ENCODE peak calls at places on chromosomes 2 and 18, in eight cellular contexts. One of them, this sample, is unnamed.

GRCh38 chr2:12714391-12715221 is 2.1 kb upstream of the TRIB2 start:
- DNase-seq in left lung: no peak
- DNase-seq in PC-9: peak
- DNase-seq in stomach: no peak
- DNase-seq in HCT116: no peak
- DNase-seq in astrocyte: peak
- DNase-seq in substantia nigra: no peak
- DNase-seq in OCI-LY7: no peak
- DNase-seq in this sample: no peak

GRCh38 chr2:73823916-73824523 is 4.7 kb upstream of the STAMBP start:
- DNase-seq in OCI-LY7: peak
- DNase-seq in substantia nigra: no peak
- DNase-seq in stomach: no peak
- DNase-seq in HCT116: peak
- DNase-seq in left lung: no peak
- DNase-seq in PC-9: no peak
- DNase-seq in astrocyte: peak
- DNase-seq in this sample: no peak

GRCh38 chr2:48694143-48694542 is 61.4 kb downstream of the LHCGR start:
- DNase-seq in left lung: no peak
- DNase-seq in HCT116: no peak
- DNase-seq in substantia nigra: no peak
- DNase-seq in stomach: no peak
- DNase-seq in PC-9: no peak
- DNase-seq in OCI-LY7: no peak
- DNase-seq in astrocyte: peak
- DNase-seq in this sample: no peak

GRCh38 chr2:147149589-147150245 is 695.1 kb upstream of the ACVR2A start:
- DNase-seq in substantia nigra: no peak
- DNase-seq in HCT116: no peak
- DNase-seq in OCI-LY7: no peak
- DNase-seq in stomach: no peak
- DNase-seq in left lung: no peak
- DNase-seq in PC-9: peak
- DNase-seq in astrocyte: peak
- DNase-seq in this sample: no peak

GRCh38 chr2:200288670-200289429 is 17.6 kb upstream of the SPATS2L start:
- DNase-seq in HCT116: no peak
- DNase-seq in OCI-LY7: no peak
- DNase-seq in stomach: no peak
- DNase-seq in PC-9: no peak
- DNase-seq in left lung: no peak
- DNase-seq in astrocyte: no peak
- DNase-seq in substantia nigra: no peak
- DNase-seq in this sample: no peak

GRCh38 chr2:236359426-236359825 is 95.2 kb upstream of the ASB18 start:
- DNase-seq in stomach: no peak
- DNase-seq in HCT116: no peak
- DNase-seq in left lung: no peak
- DNase-seq in substantia nigra: no peak
- DNase-seq in PC-9: no peak
- DNase-seq in astrocyte: no peak
- DNase-seq in OCI-LY7: no peak
- DNase-seq in this sample: no peak

GRCh38 chr2:52810460-52810859 is 957.1 kb upstream of the CHAC2 start:
- DNase-seq in PC-9: peak
- DNase-seq in left lung: no peak
- DNase-seq in astrocyte: peak
- DNase-seq in substantia nigra: no peak
- DNase-seq in OCI-LY7: no peak
- DNase-seq in stomach: no peak
- DNase-seq in HCT116: peak
- DNase-seq in this sample: no peak

GRCh38 chr2:128273469-128274081 is 45.1 kb downstream of the HS6ST1 start:
- DNase-seq in astrocyte: no peak
- DNase-seq in OCI-LY7: no peak
- DNase-seq in PC-9: no peak
- DNase-seq in substantia nigra: no peak
- DNase-seq in HCT116: no peak
- DNase-seq in left lung: no peak
- DNase-seq in stomach: no peak
- DNase-seq in this sample: no peak

GRCh38 chr2:226669249-226669648 is 130.4 kb downstream of the IRS1 start:
- DNase-seq in stomach: no peak
- DNase-seq in substantia nigra: no peak
- DNase-seq in HCT116: no peak
- DNase-seq in left lung: no peak
- DNase-seq in OCI-LY7: no peak
- DNase-seq in astrocyte: peak
- DNase-seq in PC-9: no peak
- DNase-seq in this sample: no peak

GRCh38 chr2:185978634-185979405 is 240.2 kb downstream of the FSIP2 start:
- DNase-seq in astrocyte: peak
- DNase-seq in HCT116: peak
- DNase-seq in substantia nigra: no peak
- DNase-seq in OCI-LY7: no peak
- DNase-seq in stomach: no peak
- DNase-seq in PC-9: no peak
- DNase-seq in left lung: no peak
- DNase-seq in this sample: no peak

GRCh38 chr18:11857177-11857887 is 6.1 kb downstream of the CHMP1B start:
- DNase-seq in OCI-LY7: no peak
- DNase-seq in left lung: peak
- DNase-seq in stomach: peak
- DNase-seq in substantia nigra: no peak
- DNase-seq in HCT116: peak
- DNase-seq in astrocyte: peak
- DNase-seq in PC-9: peak
- DNase-seq in this sample: no peak

GRCh38 chr2:201414099-201415023 is 36.9 kb downstream of the TRAK2 start:
- DNase-seq in HCT116: no peak
- DNase-seq in stomach: no peak
- DNase-seq in PC-9: no peak
- DNase-seq in substantia nigra: no peak
- DNase-seq in left lung: no peak
- DNase-seq in OCI-LY7: peak
- DNase-seq in astrocyte: peak
- DNase-seq in this sample: no peak

GRCh38 chr2:110106642-110107041 is 9.0 kb downstream of the MALL start:
- DNase-seq in stomach: peak
- DNase-seq in substantia nigra: no peak
- DNase-seq in OCI-LY7: no peak
- DNase-seq in PC-9: no peak
- DNase-seq in HCT116: peak
- DNase-seq in astrocyte: peak
- DNase-seq in left lung: no peak
- DNase-seq in this sample: no peak

GRCh38 chr2:30665761-30666306 is 141.4 kb downstream of the CAPN13 start:
- DNase-seq in HCT116: no peak
- DNase-seq in astrocyte: no peak
- DNase-seq in OCI-LY7: no peak
- DNase-seq in PC-9: no peak
- DNase-seq in left lung: no peak
- DNase-seq in stomach: no peak
- DNase-seq in substantia nigra: no peak
- DNase-seq in this sample: no peak

GRCh38 chr2:30664761-30665358 is 142.4 kb downstream of the CAPN13 start:
- DNase-seq in stomach: no peak
- DNase-seq in astrocyte: peak
- DNase-seq in OCI-LY7: no peak
- DNase-seq in PC-9: peak
- DNase-seq in substantia nigra: no peak
- DNase-seq in left lung: no peak
- DNase-seq in HCT116: peak
- DNase-seq in this sample: no peak

GRCh38 chr2:30663806-30664205 is 143.4 kb downstream of the CAPN13 start:
- DNase-seq in stomach: no peak
- DNase-seq in substantia nigra: no peak
- DNase-seq in HCT116: no peak
- DNase-seq in astrocyte: no peak
- DNase-seq in left lung: no peak
- DNase-seq in PC-9: no peak
- DNase-seq in OCI-LY7: no peak
- DNase-seq in this sample: no peak

GRCh38 chr2:30663321-30663720 is 143.9 kb downstream of the CAPN13 start:
- DNase-seq in left lung: no peak
- DNase-seq in stomach: no peak
- DNase-seq in PC-9: no peak
- DNase-seq in HCT116: no peak
- DNase-seq in astrocyte: no peak
- DNase-seq in OCI-LY7: no peak
- DNase-seq in substantia nigra: no peak
- DNase-seq in this sample: no peak

DNA sequence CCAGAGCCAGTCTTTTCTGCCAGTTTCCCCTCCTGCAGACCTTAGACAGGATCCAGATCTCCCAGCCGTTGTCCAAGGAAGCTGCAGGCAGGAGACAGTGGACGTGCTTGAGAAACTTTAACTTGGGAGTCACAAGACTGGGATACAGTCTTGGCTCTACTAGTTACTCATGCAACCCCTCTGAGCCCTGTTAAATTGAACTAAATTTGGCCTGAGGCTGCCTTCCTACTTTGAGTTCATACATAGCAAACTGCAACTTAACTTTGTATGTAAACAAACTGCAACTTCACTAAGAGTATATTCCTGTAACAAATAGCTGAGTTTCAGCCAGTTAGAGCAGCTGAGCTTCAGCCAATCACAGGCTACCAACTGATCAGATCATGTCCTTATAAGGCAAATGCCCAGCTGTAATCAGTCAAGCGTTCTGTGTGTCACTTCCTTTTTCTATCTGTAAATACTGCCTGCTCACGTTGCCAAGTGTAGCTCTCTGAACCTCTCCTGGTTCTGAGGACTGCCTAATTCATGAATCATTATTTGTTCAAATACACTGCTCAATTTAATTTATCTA is 140.9 kb downstream of the CAPN13 start:
- DNase-seq in stomach: no peak
- DNase-seq in left lung: no peak
- DNase-seq in HCT116: no peak
- DNase-seq in astrocyte: peak
- DNase-seq in PC-9: no peak
- DNase-seq in OCI-LY7: peak
- DNase-seq in substantia nigra: no peak
- DNase-seq in this sample: no peak
- H3K27ac ChIP-seq in stomach: no peak
- H3K27ac ChIP-seq in left lung: peak
- H3K27ac ChIP-seq in HCT116: no peak
- H3K27ac ChIP-seq in astrocyte: peak
- H3K27ac ChIP-seq in PC-9: peak
- H3K27ac ChIP-seq in OCI-LY7: peak
- H3K27ac ChIP-seq in substantia nigra: no peak
- H3K27ac ChIP-seq in this sample: no peak

GRCh38 chr2:203551653-203552250 is 16.7 kb upstream of the RAPH1 start:
- DNase-seq in PC-9: no peak
- DNase-seq in substantia nigra: no peak
- DNase-seq in stomach: no peak
- DNase-seq in left lung: peak
- DNase-seq in OCI-LY7: no peak
- DNase-seq in HCT116: no peak
- DNase-seq in astrocyte: peak
- DNase-seq in this sample: no peak
- H3K27ac ChIP-seq in PC-9: no peak
- H3K27ac ChIP-seq in substantia nigra: no peak
- H3K27ac ChIP-seq in stomach: no peak
- H3K27ac ChIP-seq in left lung: no peak
- H3K27ac ChIP-seq in OCI-LY7: no peak
- H3K27ac ChIP-seq in HCT116: no peak
- H3K27ac ChIP-seq in astrocyte: no peak
- H3K27ac ChIP-seq in this sample: no peak

GRCh38 chr2:32976409-32977063 is 29.8 kb downstream of the LTBP1 start:
- DNase-seq in OCI-LY7: no peak
- DNase-seq in PC-9: no peak
- DNase-seq in left lung: no peak
- DNase-seq in substantia nigra: no peak
- DNase-seq in stomach: peak
- DNase-seq in HCT116: no peak
- DNase-seq in astrocyte: no peak
- DNase-seq in this sample: no peak

GRCh38 chr2:32981612-32982011 is 34.9 kb downstream of the LTBP1 start:
- DNase-seq in OCI-LY7: no peak
- DNase-seq in substantia nigra: no peak
- DNase-seq in left lung: no peak
- DNase-seq in HCT116: no peak
- DNase-seq in stomach: no peak
- DNase-seq in PC-9: no peak
- DNase-seq in astrocyte: no peak
- DNase-seq in this sample: no peak

DNA sequence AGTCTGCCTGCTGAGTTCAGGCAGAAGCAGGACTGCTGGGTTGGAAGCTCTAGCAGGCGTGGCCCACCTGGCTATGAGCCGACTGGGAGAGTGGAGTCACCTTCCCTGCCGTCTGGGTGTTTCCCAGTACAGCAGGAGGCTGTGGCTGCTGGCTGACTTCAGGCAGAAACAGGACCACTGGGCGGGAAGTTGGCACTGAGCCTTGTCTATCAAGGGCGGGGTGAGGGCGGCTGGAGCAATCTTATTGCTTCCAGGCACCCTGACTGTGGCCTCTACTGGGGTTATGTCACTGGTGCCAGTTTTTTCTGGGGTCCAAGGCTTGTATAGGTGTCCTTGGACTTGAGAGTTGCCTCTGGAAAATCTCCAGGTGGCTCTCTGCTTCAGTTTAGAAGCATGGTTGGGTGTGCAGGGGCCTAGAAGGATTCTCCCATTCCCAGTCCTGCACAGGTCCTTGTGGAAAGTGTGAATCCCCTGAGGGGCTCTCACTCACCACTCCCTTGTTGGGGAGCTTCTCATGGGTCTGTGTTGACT is 30.5 kb downstream of the LTBP1 start:
- DNase-seq in PC-9: peak
- DNase-seq in substantia nigra: no peak
- DNase-seq in OCI-LY7: no peak
- DNase-seq in HCT116: peak
- DNase-seq in left lung: no peak
- DNase-seq in stomach: peak
- DNase-seq in astrocyte: no peak
- DNase-seq in this sample: no peak
- H3K27ac ChIP-seq in PC-9: no peak
- H3K27ac ChIP-seq in substantia nigra: no peak
- H3K27ac ChIP-seq in OCI-LY7: no peak
- H3K27ac ChIP-seq in HCT116: no peak
- H3K27ac ChIP-seq in left lung: no peak
- H3K27ac ChIP-seq in stomach: peak
- H3K27ac ChIP-seq in astrocyte: no peak
- H3K27ac ChIP-seq in this sample: no peak

DNA sequence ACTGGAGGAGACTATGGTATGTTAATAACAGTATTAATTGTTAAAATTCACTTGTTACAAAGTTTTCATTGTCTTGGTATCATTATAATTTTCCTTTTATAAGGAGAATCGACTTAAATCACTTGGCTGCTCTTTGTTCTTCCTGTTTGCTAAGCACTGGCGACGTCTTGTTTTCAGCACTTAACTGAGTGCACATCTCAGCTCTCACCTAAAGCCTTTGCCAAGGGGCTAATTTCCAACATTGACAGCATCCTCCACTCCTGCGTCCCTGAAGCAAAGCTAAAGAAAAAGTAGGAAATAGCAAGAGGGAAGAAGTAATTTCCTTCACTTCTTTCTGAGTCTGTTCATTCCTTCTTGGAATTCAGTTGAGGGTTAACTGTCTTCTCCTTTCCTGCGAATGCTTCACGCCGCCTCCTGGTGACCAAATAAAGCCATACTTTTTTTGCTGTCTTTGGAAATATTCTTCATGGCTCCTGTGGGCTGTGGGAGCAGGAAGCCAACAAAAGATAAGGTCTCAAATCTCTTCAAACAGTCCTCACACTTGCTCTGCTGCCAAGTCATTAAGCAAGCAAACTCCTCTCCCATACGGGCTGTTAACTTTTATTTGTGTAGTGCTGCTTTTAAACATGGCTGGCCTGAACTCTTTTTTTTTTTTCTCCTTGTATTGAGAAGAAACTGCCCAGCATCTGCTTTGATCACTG is 100.8 kb downstream of the DPP10 start:
- DNase-seq in substantia nigra: no peak
- DNase-seq in OCI-LY7: no peak
- DNase-seq in left lung: peak
- DNase-seq in HCT116: no peak
- DNase-seq in astrocyte: no peak
- DNase-seq in PC-9: no peak
- DNase-seq in stomach: no peak
- DNase-seq in this sample: no peak
- H3K27ac ChIP-seq in substantia nigra: no peak
- H3K27ac ChIP-seq in OCI-LY7: no peak
- H3K27ac ChIP-seq in left lung: peak
- H3K27ac ChIP-seq in HCT116: no peak
- H3K27ac ChIP-seq in astrocyte: no peak
- H3K27ac ChIP-seq in PC-9: no peak
- H3K27ac ChIP-seq in stomach: no peak
- H3K27ac ChIP-seq in this sample: no peak